ENCODE peak calls at places on chromosomes 3 and 15, in seven cellular contexts. One of them, this sample, is unnamed.

GRCh38 chr3:174767406-174767805 is 91.7 kb upstream of the NAALADL2 start:
- DNase-seq in neural progenitor cell: no peak
- DNase-seq in heart left ventricle: no peak
- DNase-seq in IMR-90: no peak
- DNase-seq in brain microvascular endothelial cell: peak; percentile 90
- DNase-seq in kidney: no peak
- DNase-seq in naive thymus-derived CD4-positive, alpha-beta T cell: no peak
- DNase-seq in this sample: no peak

GRCh38 chr3:196111939-196112386 is 30.1 kb upstream of the TFRC start:
- DNase-seq in neural progenitor cell: no peak
- DNase-seq in heart left ventricle: no peak
- DNase-seq in IMR-90: no peak
- DNase-seq in brain microvascular endothelial cell: no peak
- DNase-seq in kidney: peak; percentile 8
- DNase-seq in naive thymus-derived CD4-positive, alpha-beta T cell: peak; percentile 51
- DNase-seq in this sample: no peak

GRCh38 chr3:43686700-43687498 is 3.8 kb upstream of the ABHD5 start:
- DNase-seq in neural progenitor cell: no peak
- DNase-seq in heart left ventricle: no peak
- DNase-seq in IMR-90: no peak
- DNase-seq in brain microvascular endothelial cell: no peak
- DNase-seq in kidney: no peak
- DNase-seq in naive thymus-derived CD4-positive, alpha-beta T cell: no peak
- DNase-seq in this sample: no peak

GRCh38 chr3:152083058-152083457 is 185.7 kb upstream of the MBNL1 start:
- DNase-seq in neural progenitor cell: peak; percentile 13
- DNase-seq in heart left ventricle: no peak
- DNase-seq in IMR-90: no peak
- DNase-seq in brain microvascular endothelial cell: no peak
- DNase-seq in kidney: no peak
- DNase-seq in naive thymus-derived CD4-positive, alpha-beta T cell: no peak
- DNase-seq in this sample: no peak

GRCh38 chr15:51172190-51172589 is 77.5 kb upstream of the TNFAIP8L3 start:
- DNase-seq in neural progenitor cell: no peak
- DNase-seq in heart left ventricle: no peak
- DNase-seq in IMR-90: peak; percentile 24
- DNase-seq in brain microvascular endothelial cell: no peak
- DNase-seq in kidney: no peak
- DNase-seq in naive thymus-derived CD4-positive, alpha-beta T cell: no peak
- DNase-seq in this sample: no peak

GRCh38 chr3:124429129-124429815 is 301.0 kb upstream of the UMPS start:
- DNase-seq in neural progenitor cell: no peak
- DNase-seq in heart left ventricle: no peak
- DNase-seq in IMR-90: peak; percentile 53
- DNase-seq in brain microvascular endothelial cell: peak; percentile 12
- DNase-seq in kidney: no peak
- DNase-seq in naive thymus-derived CD4-positive, alpha-beta T cell: no peak
- DNase-seq in this sample: peak; percentile 82

GRCh38 chr3:164477403-164477802 is 600.9 kb downstream of the SI start:
- DNase-seq in neural progenitor cell: no peak
- DNase-seq in heart left ventricle: no peak
- DNase-seq in IMR-90: no peak
- DNase-seq in brain microvascular endothelial cell: no peak
- DNase-seq in kidney: no peak
- DNase-seq in naive thymus-derived CD4-positive, alpha-beta T cell: no peak
- DNase-seq in this sample: no peak

GRCh38 chr15:60340207-60340921 is 57.4 kb downstream of the ANXA2 start:
- DNase-seq in neural progenitor cell: no peak
- DNase-seq in heart left ventricle: no peak
- DNase-seq in IMR-90: no peak
- DNase-seq in brain microvascular endothelial cell: peak; percentile 35
- DNase-seq in kidney: no peak
- DNase-seq in naive thymus-derived CD4-positive, alpha-beta T cell: no peak
- DNase-seq in this sample: no peak

GRCh38 chr15:43135351-43135750 is 2.0 kb downstream of the TMEM62 start:
- DNase-seq in neural progenitor cell: no peak
- DNase-seq in heart left ventricle: no peak
- DNase-seq in IMR-90: no peak
- DNase-seq in brain microvascular endothelial cell: no peak
- DNase-seq in kidney: no peak
- DNase-seq in naive thymus-derived CD4-positive, alpha-beta T cell: no peak
- DNase-seq in this sample: no peak

GRCh38 chr3:111541911-111542483 is at the start of gene CD96:
- DNase-seq in neural progenitor cell: no peak
- DNase-seq in heart left ventricle: no peak
- DNase-seq in IMR-90: peak; percentile 65
- DNase-seq in brain microvascular endothelial cell: peak; percentile 44
- DNase-seq in kidney: no peak
- DNase-seq in naive thymus-derived CD4-positive, alpha-beta T cell: peak; percentile 91
- DNase-seq in this sample: no peak

GRCh38 chr3:16411450-16411849 is 102.0 kb downstream of the RFTN1 start:
- DNase-seq in neural progenitor cell: no peak
- DNase-seq in heart left ventricle: no peak
- DNase-seq in IMR-90: no peak
- DNase-seq in brain microvascular endothelial cell: no peak
- DNase-seq in kidney: no peak
- DNase-seq in naive thymus-derived CD4-positive, alpha-beta T cell: no peak
- DNase-seq in this sample: no peak

GRCh38 chr15:78101423-78102105 is 9.2 kb downstream of the SH2D7 start:
- DNase-seq in neural progenitor cell: no peak
- DNase-seq in heart left ventricle: no peak
- DNase-seq in IMR-90: no peak
- DNase-seq in brain microvascular endothelial cell: no peak
- DNase-seq in kidney: no peak
- DNase-seq in naive thymus-derived CD4-positive, alpha-beta T cell: no peak
- DNase-seq in this sample: no peak

GRCh38 chr15:74742422-74742821 is 6.2 kb upstream of the CYP1A2 start:
- DNase-seq in neural progenitor cell: no peak
- DNase-seq in heart left ventricle: no peak
- DNase-seq in IMR-90: no peak
- DNase-seq in brain microvascular endothelial cell: no peak
- DNase-seq in kidney: no peak
- DNase-seq in naive thymus-derived CD4-positive, alpha-beta T cell: no peak
- DNase-seq in this sample: no peak

GRCh38 chr15:40769310-40770146 is at the start of gene C15orf62:
- DNase-seq in neural progenitor cell: no peak
- DNase-seq in heart left ventricle: no peak
- DNase-seq in IMR-90: peak; percentile 31
- DNase-seq in brain microvascular endothelial cell: no peak
- DNase-seq in kidney: peak; percentile 94
- DNase-seq in naive thymus-derived CD4-positive, alpha-beta T cell: peak; percentile 45
- DNase-seq in this sample: peak; percentile 91

GRCh38 chr15:79919749-79920511 is 23.1 kb upstream of the MTHFS start:
- DNase-seq in neural progenitor cell: peak; percentile 57
- DNase-seq in heart left ventricle: no peak
- DNase-seq in IMR-90: no peak
- DNase-seq in brain microvascular endothelial cell: no peak
- DNase-seq in kidney: no peak
- DNase-seq in naive thymus-derived CD4-positive, alpha-beta T cell: no peak
- DNase-seq in this sample: no peak

GRCh38 chr15:67836477-67836876 is 3.4 kb downstream of the RNU6-1 start:
- DNase-seq in neural progenitor cell: peak; percentile 69
- DNase-seq in heart left ventricle: no peak
- DNase-seq in IMR-90: peak; percentile 33
- DNase-seq in brain microvascular endothelial cell: no peak
- DNase-seq in kidney: peak; percentile 71
- DNase-seq in naive thymus-derived CD4-positive, alpha-beta T cell: peak; percentile 59
- DNase-seq in this sample: peak; percentile 67

GRCh38 chr3:50671331-50671730 is 3.4 kb upstream of the DOCK3 start:
- DNase-seq in neural progenitor cell: no peak
- DNase-seq in heart left ventricle: no peak
- DNase-seq in IMR-90: peak; percentile 74
- DNase-seq in brain microvascular endothelial cell: peak; percentile 83
- DNase-seq in kidney: no peak
- DNase-seq in naive thymus-derived CD4-positive, alpha-beta T cell: no peak
- DNase-seq in this sample: peak; percentile 25

GRCh38 chr15:90322531-90322930 is 29.6 kb upstream of the ZNF774 start:
- DNase-seq in neural progenitor cell: peak; percentile 27
- DNase-seq in heart left ventricle: no peak
- DNase-seq in IMR-90: no peak
- DNase-seq in brain microvascular endothelial cell: no peak
- DNase-seq in kidney: no peak
- DNase-seq in naive thymus-derived CD4-positive, alpha-beta T cell: no peak
- DNase-seq in this sample: no peak

GRCh38 chr3:36969085-36969484 is 23.8 kb downstream of the EPM2AIP1 start:
- DNase-seq in neural progenitor cell: no peak
- DNase-seq in heart left ventricle: no peak
- DNase-seq in IMR-90: no peak
- DNase-seq in brain microvascular endothelial cell: no peak
- DNase-seq in kidney: no peak
- DNase-seq in naive thymus-derived CD4-positive, alpha-beta T cell: no peak
- DNase-seq in this sample: no peak

GRCh38 chr15:70742928-70743327 is 20.4 kb downstream of the UACA start:
- DNase-seq in neural progenitor cell: no peak
- DNase-seq in heart left ventricle: no peak
- DNase-seq in IMR-90: no peak
- DNase-seq in brain microvascular endothelial cell: no peak
- DNase-seq in kidney: no peak
- DNase-seq in naive thymus-derived CD4-positive, alpha-beta T cell: no peak
- DNase-seq in this sample: no peak

GRCh38 chr15:74794970-74795349 is 13.1 kb downstream of the CSK start:
- DNase-seq in neural progenitor cell: no peak
- DNase-seq in heart left ventricle: no peak
- DNase-seq in IMR-90: no peak
- DNase-seq in brain microvascular endothelial cell: no peak
- DNase-seq in kidney: no peak
- DNase-seq in naive thymus-derived CD4-positive, alpha-beta T cell: no peak
- DNase-seq in this sample: no peak

GRCh38 chr3:4859788-4860187 is 119.4 kb upstream of the BHLHE40 start:
- DNase-seq in neural progenitor cell: no peak
- DNase-seq in heart left ventricle: no peak
- DNase-seq in IMR-90: no peak
- DNase-seq in brain microvascular endothelial cell: no peak
- DNase-seq in kidney: no peak
- DNase-seq in naive thymus-derived CD4-positive, alpha-beta T cell: no peak
- DNase-seq in this sample: no peak

GRCh38 chr3:169283902-169284451 is 379.5 kb downstream of the MECOM start:
- DNase-seq in neural progenitor cell: no peak
- DNase-seq in heart left ventricle: no peak
- DNase-seq in IMR-90: no peak
- DNase-seq in brain microvascular endothelial cell: no peak
- DNase-seq in kidney: no peak
- DNase-seq in naive thymus-derived CD4-positive, alpha-beta T cell: no peak
- DNase-seq in this sample: no peak
- H3K27ac ChIP-seq in neural progenitor cell: no peak overlapping the region
- H3K27ac ChIP-seq in heart left ventricle: no peak overlapping the region
- H3K27ac ChIP-seq in IMR-90: no peak overlapping the region
- H3K27ac ChIP-seq in brain microvascular endothelial cell: no peak overlapping the region
- H3K27ac ChIP-seq in kidney: peak overlapping the region; percentile 41
- H3K27ac ChIP-seq in naive thymus-derived CD4-positive, alpha-beta T cell: no peak overlapping the region
- H3K27ac ChIP-seq in this sample: no peak overlapping the region

GRCh38 chr3:171176244-171176925 is 149.9 kb upstream of the SLC2A2 start:
- DNase-seq in neural progenitor cell: no peak
- DNase-seq in heart left ventricle: no peak
- DNase-seq in IMR-90: no peak
- DNase-seq in brain microvascular endothelial cell: no peak
- DNase-seq in kidney: no peak
- DNase-seq in naive thymus-derived CD4-positive, alpha-beta T cell: no peak
- DNase-seq in this sample: no peak
- H3K27ac ChIP-seq in neural progenitor cell: no peak overlapping the region
- H3K27ac ChIP-seq in heart left ventricle: peak overlapping the region; percentile 66
- H3K27ac ChIP-seq in IMR-90: no peak overlapping the region
- H3K27ac ChIP-seq in brain microvascular endothelial cell: no peak overlapping the region
- H3K27ac ChIP-seq in kidney: no peak overlapping the region
- H3K27ac ChIP-seq in naive thymus-derived CD4-positive, alpha-beta T cell: no peak overlapping the region
- H3K27ac ChIP-seq in this sample: no peak overlapping the region

GRCh38 chr3:12313519-12313918 is 24.6 kb downstream of the PPARG start:
- DNase-seq in neural progenitor cell: no peak
- DNase-seq in heart left ventricle: no peak
- DNase-seq in IMR-90: no peak
- DNase-seq in brain microvascular endothelial cell: no peak
- DNase-seq in kidney: no peak
- DNase-seq in naive thymus-derived CD4-positive, alpha-beta T cell: no peak
- DNase-seq in this sample: no peak

GRCh38 chr3:12316721-12317351 is 28.0 kb downstream of the PPARG start:
- DNase-seq in neural progenitor cell: no peak
- DNase-seq in heart left ventricle: no peak
- DNase-seq in IMR-90: no peak
- DNase-seq in brain microvascular endothelial cell: no peak
- DNase-seq in kidney: no peak
- DNase-seq in naive thymus-derived CD4-positive, alpha-beta T cell: no peak
- DNase-seq in this sample: no peak

GRCh38 chr3:12318758-12319621 is 30.1 kb downstream of the PPARG start:
- DNase-seq in neural progenitor cell: no peak
- DNase-seq in heart left ventricle: no peak
- DNase-seq in IMR-90: no peak
- DNase-seq in brain microvascular endothelial cell: peak; percentile 17
- DNase-seq in kidney: no peak
- DNase-seq in naive thymus-derived CD4-positive, alpha-beta T cell: no peak
- DNase-seq in this sample: no peak

GRCh38 chr3:12316253-12316652 is 27.4 kb downstream of the PPARG start:
- DNase-seq in neural progenitor cell: no peak
- DNase-seq in heart left ventricle: no peak
- DNase-seq in IMR-90: no peak
- DNase-seq in brain microvascular endothelial cell: no peak
- DNase-seq in kidney: no peak
- DNase-seq in naive thymus-derived CD4-positive, alpha-beta T cell: no peak
- DNase-seq in this sample: no peak

DNA sequence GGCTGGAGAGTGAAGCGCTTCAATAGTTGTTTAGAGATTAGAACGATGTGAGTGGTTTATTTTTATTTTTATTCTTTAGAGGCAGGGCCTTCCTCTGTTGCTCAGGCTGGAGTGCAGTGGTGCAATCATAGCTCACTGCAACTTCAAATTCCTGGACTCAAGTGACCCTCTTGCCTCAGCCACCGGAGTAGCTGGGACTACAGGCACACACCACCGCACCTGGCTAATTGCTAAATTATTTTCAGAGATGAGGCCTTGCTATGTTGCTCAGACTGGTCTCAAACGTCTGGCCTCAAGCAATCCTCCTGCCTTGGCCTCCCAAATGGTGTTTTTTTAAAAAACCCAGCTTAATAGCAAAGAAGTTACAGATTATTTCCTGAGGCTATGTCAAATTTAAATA is 29.0 kb downstream of the PPARG start:
- DNase-seq in neural progenitor cell: no peak
- DNase-seq in heart left ventricle: no peak
- DNase-seq in IMR-90: no peak
- DNase-seq in brain microvascular endothelial cell: no peak
- DNase-seq in kidney: no peak
- DNase-seq in naive thymus-derived CD4-positive, alpha-beta T cell: no peak
- DNase-seq in this sample: no peak
- H3K27ac ChIP-seq in neural progenitor cell: no peak overlapping the region
- H3K27ac ChIP-seq in heart left ventricle: peak overlapping the region; percentile 57
- H3K27ac ChIP-seq in IMR-90: no peak overlapping the region
- H3K27ac ChIP-seq in brain microvascular endothelial cell: no peak overlapping the region
- H3K27ac ChIP-seq in kidney: peak overlapping the region; percentile 55
- H3K27ac ChIP-seq in naive thymus-derived CD4-positive, alpha-beta T cell: no peak overlapping the region
- H3K27ac ChIP-seq in this sample: no peak overlapping the region

GRCh38 chr15:37536967-37537624 is 397.3 kb upstream of the TMCO5A start:
- DNase-seq in neural progenitor cell: no peak
- DNase-seq in heart left ventricle: no peak
- DNase-seq in IMR-90: peak; percentile 11
- DNase-seq in brain microvascular endothelial cell: no peak
- DNase-seq in kidney: no peak
- DNase-seq in naive thymus-derived CD4-positive, alpha-beta T cell: no peak
- DNase-seq in this sample: no peak
- H3K27ac ChIP-seq in neural progenitor cell: no peak overlapping the region
- H3K27ac ChIP-seq in heart left ventricle: no peak overlapping the region
- H3K27ac ChIP-seq in IMR-90: no peak overlapping the region
- H3K27ac ChIP-seq in brain microvascular endothelial cell: no peak overlapping the region
- H3K27ac ChIP-seq in kidney: no peak overlapping the region
- H3K27ac ChIP-seq in naive thymus-derived CD4-positive, alpha-beta T cell: no peak overlapping the region
- H3K27ac ChIP-seq in this sample: no peak overlapping the region

GRCh38 chr3:70726096-70726745 is 413.8 kb upstream of the MDFIC2 start:
- DNase-seq in neural progenitor cell: no peak
- DNase-seq in heart left ventricle: no peak
- DNase-seq in IMR-90: peak; percentile 3
- DNase-seq in brain microvascular endothelial cell: peak; percentile 20
- DNase-seq in kidney: no peak
- DNase-seq in naive thymus-derived CD4-positive, alpha-beta T cell: no peak
- DNase-seq in this sample: no peak
- H3K27ac ChIP-seq in neural progenitor cell: no peak overlapping the region
- H3K27ac ChIP-seq in heart left ventricle: no peak overlapping the region
- H3K27ac ChIP-seq in IMR-90: peak overlapping the region; percentile 39
- H3K27ac ChIP-seq in brain microvascular endothelial cell: no peak overlapping the region
- H3K27ac ChIP-seq in kidney: no peak overlapping the region
- H3K27ac ChIP-seq in naive thymus-derived CD4-positive, alpha-beta T cell: no peak overlapping the region
- H3K27ac ChIP-seq in this sample: no peak overlapping the region

This sample was measured in RWPE1.